ENCODE peak calls at places on chromosomes 11 and 22, in four cellular contexts. S, A, B and N are unnamed samples.

GRCh38 chr11:35617687-35618496 is at the start of gene FJX1:
- DNase-seq in B (peak), A (peak), S (peak), N (peak)

GRCh38 chr22:42933783-42934144 is 76.7 kb upstream of the ARFGAP3 start:
- DNase-seq in S (peak), B (no peak), A (peak), N (peak)

GRCh38 chr11:34311126-34311525 is 46.7 kb downstream of the ABTB2 start:
- DNase-seq in S (no peak), A (no peak), B (no peak), N (no peak)

GRCh38 chr22:22770280-22770871 is 117.2 kb upstream of the IGLL5 start:
- DNase-seq in A (peak), S (peak), B (peak), N (peak)

GRCh38 chr11:114026355-114026754 is 33.2 kb upstream of the ZBTB16 start:
- DNase-seq in S (peak), B (no peak), A (peak), N (peak)

GRCh38 chr22:29284196-29284595 is 16.1 kb downstream of the EWSR1 start:
- DNase-seq in A (no peak), S (no peak), B (no peak), N (no peak)

GRCh38 chr11:116185551-116185950 is 587.2 kb downstream of the BUD13 start:
- DNase-seq in B (no peak), A (no peak), S (no peak), N (no peak)

GRCh38 chr11:2314136-2314524 is 12.3 kb downstream of the TSPAN32 start:
- DNase-seq in B (no peak), S (no peak), A (no peak), N (no peak)

GRCh38 chr11:34052036-34052607 is 591 bp downstream of the CAPRIN1 start:
- DNase-seq in S (peak), B (peak), A (peak), N (peak)

GRCh38 chr11:43278302-43278956 is 33.4 kb upstream of the API5 start:
- DNase-seq in A (peak), B (no peak), S (peak), N (peak)

GRCh38 chr11:124114942-124115781 is at the start of gene VWA5A:
- DNase-seq in A (peak), S (peak), B (peak), N (peak)

GRCh38 chr11:116173506-116173905 is 599.3 kb downstream of the BUD13 start:
- DNase-seq in A (no peak), B (no peak), S (no peak), N (no peak)

GRCh38 chr11:119100960-119101349 is 698 bp downstream of the DPAGT1 start:
- DNase-seq in S (no peak), B (no peak), A (no peak), N (no peak)

GRCh38 chr11:73818838-73819237 is 31.2 kb downstream of the MRPL48 start:
- DNase-seq in B (no peak), A (peak), S (peak), N (peak)

GRCh38 chr11:37525336-37525735 is 927.3 kb upstream of the RAG2 start:
- DNase-seq in A (no peak), S (no peak), B (no peak), N (no peak)

GRCh38 chr22:23179381-23180294 is 671 bp upstream of the BCR start:
- DNase-seq in A (no peak), S (no peak), B (no peak), N (peak)

GRCh38 chr11:19872526-19873135 is 160.0 kb downstream of the NAV2 start:
- DNase-seq in B (no peak), S (no peak), A (no peak), N (no peak)

GRCh38 chr22:50518628-50519027 is 6.8 kb downstream of the SCO2 start:
- DNase-seq in S (no peak), A (no peak), B (no peak), N (no peak)

GRCh38 chr11:130834886-130835285 is 81.4 kb downstream of the SNX19 start:
- DNase-seq in S (no peak), A (no peak), B (no peak), N (no peak)

GRCh38 chr22:37329239-37330140 is 47.2 kb downstream of the CYTH4 start:
- DNase-seq in A (peak), S (no peak), B (no peak), N (peak)

GRCh38 chr22:35381424-35381772 is 502 bp downstream of the HMOX1 start:
- DNase-seq in S (no peak), B (no peak), A (peak), N (no peak)

GRCh38 chr11:126443120-126443519 is 87.6 kb downstream of the ST3GAL4 start:
- DNase-seq in A (no peak), S (no peak), B (no peak), N (no peak)

GRCh38 chr22:20438066-20438677 is 547 bp upstream of the SCARF2 start:
- DNase-seq in B (peak), S (peak), A (no peak), N (no peak)

GRCh38 chr11:120346233-120346632 is 10.0 kb downstream of the ARHGEF12 start:
- DNase-seq in S (no peak), B (no peak), A (no peak), N (no peak)

GRCh38 chr11:63405114-63405513 is 35.5 kb downstream of the SLC22A9 start:
- DNase-seq in S (no peak), A (no peak), B (no peak), N (no peak)

GRCh38 chr11:45919806-45920530 is 2.3 kb upstream of the PEX16 start:
- DNase-seq in B (no peak), S (no peak), A (no peak), N (no peak)

GRCh38 chr11:122235615-122236014 is 119.6 kb upstream of the BLID start:
- DNase-seq in B (no peak), S (peak), A (peak), N (peak)

GRCh38 chr11:12693485-12694181 is 19.4 kb downstream of the TEAD1 start:
- DNase-seq in B (peak), S (peak), A (peak), N (peak)